ENCODE peak calls at places on chromosomes 5 and 9, in five cellular contexts. E is NCI-H510A; F is Daoy; O is CD8-positive, alpha-beta T cell; N is Right ventricle myocardium superior. B is an unnamed sample.
A peak's percentile ranks its signal among the peaks of the same experiment; 100 is the strongest.

GRCh38 chr5:172906888-172907287 is 52.3 kb upstream of the RPL26L1 start:
- DNase-seq in O (no peak), N (no peak), E (no peak), F (no peak), B (no peak)

GRCh38 chr9:130521715-130522114 is 57.7 kb upstream of the FUBP3 start:
- DNase-seq in N (no peak), E (no peak), O (no peak), F (no peak), B (no peak)

GRCh38 chr5:139414601-139415121 is 10.8 kb upstream of the SPATA24 start:
- DNase-seq in O (no peak), F (no peak), E (no peak), N (no peak), B (no peak)

GRCh38 chr9:88605500-88606172 is 70.7 kb downstream of the NXNL2 start:
- DNase-seq in N (no peak), O (no peak), F (no peak), E (no peak), B (no peak)

GRCh38 chr9:113361304-113362018 is 12.1 kb downstream of the BSPRY start:
- DNase-seq in E (no peak), N (no peak), O (no peak), F (peak; percentile 47), B (peak; percentile 10)

GRCh38 chr9:99039388-99040182 is 65.3 kb upstream of the TGFBR1 start:
- DNase-seq in O (no peak), F (peak; percentile 50), E (no peak), N (no peak), B (no peak)

GRCh38 chr5:125559296-125559695 is 812.9 kb upstream of the ZNF608 start:
- DNase-seq in F (peak; percentile 96), E (no peak), N (no peak), O (no peak), B (no peak)

GRCh38 chr5:32339198-32339597 is 26.5 kb upstream of the MTMR12 start:
- DNase-seq in E (no peak), O (no peak), F (no peak), N (no peak), B (no peak)

GRCh38 chr9:33293782-33294181 is 3.5 kb downstream of the NFX1 start:
- DNase-seq in O (no peak), N (no peak), E (no peak), F (no peak), B (no peak)

GRCh38 chr5:156681276-156681675 is 168.8 kb upstream of the PPP1R2B start:
- DNase-seq in O (no peak), N (no peak), E (no peak), F (no peak), B (no peak)

GRCh38 chr5:169906745-169907649 is 73.3 kb downstream of the INSYN2B start:
- DNase-seq in F (no peak), N (no peak), O (no peak), E (no peak), B (no peak)